ENCODE peak calls at places on chromosome 21, in seven cellular contexts. A is B cell, F is AG04450, O is Caco-2, M is WTC11, Q is foreskin fibroblast, E is Peyer's patch. T is an unnamed sample.

GRCh38 chr21:34200288-34200905 is 127.0 kb downstream of the MRPS6 start:
- DNase-seq in A (no peak), F (no peak), O (no peak), M (no peak), Q (no peak), E (no peak), T (no peak)

GRCh38 chr21:17454315-17455027 is 58.4 kb upstream of the CXADR start:
- DNase-seq in A (no peak), F (peak; percentile 44), O (peak; percentile 62), M (peak; percentile 90), Q (peak; percentile 90), E (no peak), T (peak; percentile 61)

GRCh38 chr21:18840239-18840638 is 436.7 kb upstream of the TMPRSS15 start:
- DNase-seq in A (no peak), F (no peak), O (no peak), M (peak; percentile 12), Q (no peak), E (no peak), T (no peak)

GRCh38 chr21:25496825-25497482 is 110.3 kb downstream of the MRPL39 start:
- DNase-seq in A (no peak), F (peak; percentile 27), O (no peak), M (no peak), Q (peak; percentile 88), E (no peak), T (no peak)

GRCh38 chr21:32978346-32979270 is 47.1 kb upstream of the OLIG2 start:
- DNase-seq in A (no peak), F (no peak), O (no peak), M (no peak), Q (no peak), E (no peak), T (no peak)

GRCh38 chr21:33246963-33247362 is 17.2 kb downstream of the IFNAR2 start:
- DNase-seq in A (no peak), F (no peak), O (no peak), M (no peak), Q (no peak), E (no peak), T (no peak)

GRCh38 chr21:15301014-15301413 is 236.2 kb upstream of the NRIP1 start:
- DNase-seq in A (peak; percentile 17), F (no peak), O (no peak), M (no peak), Q (no peak), E (no peak), T (no peak)

GRCh38 chr21:42474043-42474831 is 21.8 kb downstream of the RSPH1 start:
- DNase-seq in A (peak; percentile 56), F (no peak), O (peak; percentile 81), M (peak; percentile 27), Q (peak; percentile 4), E (peak; percentile 95), T (no peak)

GRCh38 chr21:33844104-33844889 is 71.3 kb downstream of the ATP5PO start:
- DNase-seq in A (no peak), F (no peak), O (no peak), M (no peak), Q (peak; percentile 61), E (no peak), T (no peak)

GRCh38 chr21:27818847-27819246 is 852.0 kb upstream of the ADAMTS5 start:
- DNase-seq in A (no peak), F (no peak), O (no peak), M (no peak), Q (peak; percentile 53), E (no peak), T (no peak)

GRCh38 chr21:32240708-32241433 is 38.0 kb downstream of the MIS18A start:
- DNase-seq in A (no peak), F (no peak), O (no peak), M (no peak), Q (no peak), E (no peak), T (no peak)

GRCh38 chr21:33286600-33287456 is 20.7 kb downstream of the IL10RB start:
- DNase-seq in A (no peak), F (no peak), O (no peak), M (no peak), Q (peak; percentile 54), E (no peak), T (no peak)

GRCh38 chr21:45435405-45435981 is 30.5 kb downstream of the COL18A1 start:
- DNase-seq in A (no peak), F (no peak), O (no peak), M (no peak), Q (no peak), E (no peak), T (no peak)

GRCh38 chr21:16213518-16213917 is 483.7 kb downstream of the USP25 start:
- DNase-seq in A (no peak), F (no peak), O (no peak), M (no peak), Q (no peak), E (no peak), T (no peak)

GRCh38 chr21:32682696-32683474 is 44.9 kb downstream of the SYNJ1 start:
- DNase-seq in A (no peak), F (no peak), O (no peak), M (no peak), Q (no peak), E (no peak), T (no peak)

GRCh38 chr21:17660449-17660848 is 47.7 kb upstream of the BTG3 start:
- DNase-seq in A (no peak), F (no peak), O (no peak), M (no peak), Q (no peak), E (no peak), T (no peak)

GRCh38 chr21:45363921-45364463 is 41.0 kb upstream of the COL18A1 start:
- DNase-seq in A (no peak), F (peak; percentile 96), O (no peak), M (no peak), Q (peak; percentile 98), E (no peak), T (peak; percentile 68)

GRCh38 chr21:45427331-45428271 is 22.6 kb downstream of the COL18A1 start:
- DNase-seq in A (no peak), F (peak; percentile 83), O (peak; percentile 88), M (peak; percentile 66), Q (peak; percentile 96), E (no peak), T (no peak)

GRCh38 chr21:28133116-28133515 is 859.6 kb downstream of the LTN1 start:
- DNase-seq in A (no peak), F (no peak), O (no peak), M (no peak), Q (no peak), E (no peak), T (no peak)

GRCh38 chr21:42858957-42859890 is 20.1 kb downstream of the WDR4 start:
- DNase-seq in A (no peak), F (no peak), O (no peak), M (no peak), Q (no peak), E (no peak), T (no peak)

GRCh38 chr21:15735409-15735808 is 5.6 kb downstream of the USP25 start:
- DNase-seq in A (no peak), F (no peak), O (no peak), M (no peak), Q (no peak), E (no peak), T (no peak)

GRCh38 chr21:42358937-42359336 is 7.4 kb downstream of the TFF1 start:
- DNase-seq in A (no peak), F (no peak), O (no peak), M (no peak), Q (no peak), E (peak; percentile 20), T (no peak)

GRCh38 chr21:31108969-31109368 is 70.7 kb upstream of the KRTAP19-8 start:
- DNase-seq in A (no peak), F (no peak), O (no peak), M (no peak), Q (peak; percentile 42), E (no peak), T (no peak)
- TF ChIP-seq CTCF in A (no peak), F (no peak), O (no peak), M (no peak), Q (peak; percentile 24), E (no peak), T (peak; percentile 42)

DNA sequence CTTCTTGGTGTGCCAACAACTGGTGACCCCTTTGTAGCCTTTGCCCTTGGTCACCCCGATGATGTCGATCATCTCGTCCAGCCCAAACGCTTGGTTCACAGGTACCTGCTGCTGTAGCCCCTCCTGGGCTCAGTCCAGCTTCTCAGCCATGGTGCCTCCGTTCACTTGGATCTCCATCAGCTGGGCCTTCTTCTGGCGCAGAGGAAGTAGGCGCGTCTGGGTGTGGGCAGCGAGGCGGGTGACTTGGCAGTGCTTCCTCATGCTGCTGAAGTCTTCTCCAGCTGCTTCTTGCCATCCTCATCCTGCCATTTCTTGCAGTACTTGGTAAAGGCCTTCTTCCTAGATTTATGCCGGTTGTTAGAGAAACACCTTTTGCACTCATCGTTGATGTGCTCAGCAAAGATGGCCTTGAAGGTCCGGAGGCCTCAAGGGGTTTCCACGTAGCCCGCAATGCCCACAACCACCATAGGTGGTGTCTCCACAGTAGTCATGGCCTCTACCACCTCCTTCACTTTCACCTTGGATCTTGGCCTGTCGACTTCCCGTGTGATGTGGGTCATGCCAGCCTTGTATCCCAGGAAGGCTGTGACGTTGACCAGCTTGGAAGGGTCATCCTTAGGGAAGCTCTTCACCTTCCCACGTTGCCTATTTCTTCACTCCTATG is 13.0 kb downstream of the DOP1B start:
- DNase-seq in A (no peak), F (no peak), O (no peak), M (peak; percentile 28), Q (no peak), E (no peak), T (peak; percentile 26)
- TF ChIP-seq CTCF in A (no peak), F (no peak), O (no peak), M (no peak), Q (no peak), E (no peak), T (no peak)

DNA sequence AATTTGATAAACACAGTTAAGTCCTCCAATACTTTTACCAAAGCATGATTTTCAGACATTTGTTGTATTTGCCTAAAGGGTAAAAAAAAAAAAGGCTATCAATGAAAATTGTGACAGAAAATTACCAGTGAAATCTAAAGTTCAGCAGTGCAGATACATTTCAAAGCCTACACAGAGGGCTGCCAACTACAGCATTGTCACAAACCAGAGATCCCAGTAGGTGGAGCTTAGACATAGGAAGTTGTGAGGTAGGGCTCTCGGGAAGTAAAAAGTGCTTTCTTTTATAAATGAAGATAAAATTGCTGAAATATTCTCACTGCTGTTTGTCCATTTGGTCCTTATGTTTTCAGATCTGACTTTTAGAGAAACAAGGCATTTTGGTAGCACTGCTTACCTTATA is 123.0 kb downstream of the DYRK1A start:
- DNase-seq in A (no peak), F (no peak), O (no peak), M (no peak), Q (no peak), E (no peak), T (no peak)
- TF ChIP-seq CTCF in A (no peak), F (no peak), O (no peak), M (no peak), Q (no peak), E (no peak), T (no peak)

DNA sequence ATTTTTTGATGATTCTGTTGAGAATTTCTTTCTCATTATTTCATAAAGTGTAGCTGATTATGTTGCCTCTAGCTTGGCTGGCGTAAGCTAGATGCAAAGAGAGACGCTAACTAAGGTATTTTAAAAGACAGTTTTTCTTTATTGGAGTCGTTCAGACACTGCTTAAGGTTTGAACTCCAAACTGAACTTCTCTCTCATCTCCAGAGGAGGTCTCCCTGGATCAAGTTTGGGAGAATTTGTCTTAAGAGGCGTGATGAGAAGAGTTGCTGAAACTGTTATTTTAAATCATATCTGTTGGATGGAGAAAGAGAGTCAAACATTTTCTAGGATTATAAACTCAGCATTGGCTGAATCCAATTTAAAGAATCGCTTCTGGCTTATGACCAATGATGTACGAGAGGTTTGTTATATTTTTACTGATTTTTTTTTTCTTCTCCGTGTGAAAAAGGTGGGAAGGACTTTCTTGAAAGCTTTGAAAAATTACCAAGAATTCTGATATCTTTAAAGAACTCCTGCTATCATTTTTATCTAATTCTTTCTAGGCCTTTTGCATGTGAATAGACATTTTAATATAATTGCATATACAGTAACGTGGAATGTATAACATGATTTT is 34.0 kb downstream of the MAP3K7CL start:
- DNase-seq in A (peak; percentile 29), F (no peak), O (no peak), M (no peak), Q (peak; percentile 87), E (no peak), T (no peak)
- TF ChIP-seq CTCF in A (peak; percentile 37), F (peak; percentile 85), O (peak; percentile 64), M (no peak), Q (peak; percentile 65), E (peak; percentile 46), T (peak; percentile 34)